ENCODE peak calls at places on chromosome 14, in four cellular contexts. X is suprapubic skin, N is omental fat pad, B is GM06990. I is an unnamed sample.

GRCh38 chr14:75373133-75373532 is 54.7 kb upstream of the JDP2 start:
- DNase-seq in X (no peak), N (no peak), B (no peak), I (no peak)

GRCh38 chr14:45891417-45892080 is 638.5 kb upstream of the MIS18BP1 start:
- DNase-seq in B (no peak), X (no peak), N (no peak), I (no peak)

GRCh38 chr14:103676881-103677675 is 38.2 kb downstream of the XRCC3 start:
- DNase-seq in X (peak; percentile 34), B (no peak), N (no peak), I (no peak)

GRCh38 chr14:65958664-65959562 is 527.3 kb upstream of the CCDC196 start:
- DNase-seq in X (no peak), N (no peak), B (peak; percentile 13), I (no peak)

GRCh38 chr14:67311868-67312267 is 47.7 kb downstream of the ATP6V1D start:
- DNase-seq in X (no peak), B (no peak), N (no peak), I (no peak)

GRCh38 chr14:38505221-38506095 is 249.6 kb upstream of the CLEC14A start:
- DNase-seq in X (no peak), N (no peak), B (no peak), I (no peak)

GRCh38 chr14:61452452-61452851 is 131.1 kb downstream of the PRKCH start:
- DNase-seq in N (no peak), X (no peak), B (no peak), I (no peak)

GRCh38 chr14:51157012-51157411 is 62.1 kb upstream of the TRIM9 start:
- DNase-seq in N (no peak), X (no peak), B (no peak), I (no peak)

GRCh38 chr14:66624319-66624937 is 116.5 kb downstream of the GPHN start:
- DNase-seq in B (no peak), N (no peak), X (no peak), I (peak; percentile 25)

GRCh38 chr14:94404561-94404960 is 16.2 kb upstream of the SERPINA1 start:
- DNase-seq in X (no peak), N (no peak), B (no peak), I (no peak)

GRCh38 chr14:22570132-22570949 is 18.7 kb downstream of the DAD1 start:
- DNase-seq in X (peak; percentile 83), B (peak; percentile 76), N (peak; percentile 75), I (no peak)

GRCh38 chr14:51002406-51002984 is 58.2 kb upstream of the PYGL start:
- DNase-seq in X (no peak), B (no peak), N (no peak), I (no peak)

GRCh38 chr14:101252443-101253214 is 308.7 kb upstream of the DIO3 start:
- DNase-seq in X (no peak), N (no peak), B (no peak), I (no peak)

GRCh38 chr14:81033841-81034240 is 78.4 kb downstream of the TSHR start:
- DNase-seq in B (no peak), N (no peak), X (no peak), I (no peak)

GRCh38 chr14:31527546-31527945 is 33.7 kb upstream of the NUBPL start:
- DNase-seq in B (no peak), X (no peak), N (no peak), I (no peak)

GRCh38 chr14:38129705-38130104 is 78.0 kb upstream of the SSTR1 start:
- DNase-seq in X (no peak), B (no peak), N (no peak), I (no peak)

GRCh38 chr14:68603682-68604360 is 189.0 kb downstream of the ZFP36L1 start:
- DNase-seq in N (no peak), X (peak; percentile 56), B (no peak), I (no peak)

GRCh38 chr14:97277711-97278110 is 480.5 kb downstream of the VRK1 start:
- DNase-seq in N (no peak), B (no peak), X (no peak), I (no peak)

GRCh38 chr14:77859934-77860570 is 60.1 kb downstream of the ADCK1 start:
- DNase-seq in X (no peak), B (no peak), N (peak; percentile 37), I (no peak)

GRCh38 chr14:78997811-78998210 is 827.6 kb downstream of the NRXN3 start:
- DNase-seq in B (no peak), X (no peak), N (no peak), I (no peak)

GRCh38 chr14:94355191-94355794 is 32.2 kb upstream of the SERPINA6 start:
- DNase-seq in N (no peak), X (no peak), B (peak; percentile 20), I (no peak)

GRCh38 chr14:38611928-38612327 is 356.0 kb upstream of the CLEC14A start:
- DNase-seq in X (no peak), B (no peak), N (no peak), I (no peak)

GRCh38 chr14:38056270-38056669 is 151.4 kb upstream of the SSTR1 start:
- DNase-seq in B (no peak), N (no peak), X (no peak), I (no peak)

GRCh38 chr14:69044965-69045555 is 66.0 kb upstream of the ACTN1 start:
- DNase-seq in B (no peak), X (no peak), N (no peak), I (no peak)

GRCh38 chr14:88181072-88181471 is 142.0 kb downstream of the KCNK10 start:
- DNase-seq in X (no peak), N (no peak), B (no peak), I (no peak)

GRCh38 chr14:54566410-54567223 is at the start of gene SAMD4A:
- DNase-seq in N (peak; percentile 34), X (peak; percentile 80), B (peak; percentile 78), I (no peak)

GRCh38 chr14:70585221-70585620 is 15.2 kb downstream of the MED6 start:
- DNase-seq in N (no peak), B (no peak), X (no peak), I (no peak)

GRCh38 chr14:20469890-20470858 is 968 bp downstream of the PNP start:
- DNase-seq in X (peak; percentile 73), B (peak; percentile 55), N (peak; percentile 28), I (no peak)

GRCh38 chr14:22551597-22551982 is 37.4 kb downstream of the DAD1 start:
- DNase-seq in B (no peak), N (no peak), X (no peak), I (no peak)

GRCh38 chr14:51507556-51508511 is 143.9 kb upstream of the FRMD6 start:
- DNase-seq in B (no peak), N (no peak), X (no peak), I (no peak)

GRCh38 chr14:36942522-36943245 is 229.7 kb downstream of the SLC25A21 start:
- DNase-seq in N (no peak), X (no peak), B (no peak), I (no peak)
- TF ChIP-seq CTCF in N (no peak), X (no peak), B (no peak), I (no peak)

GRCh38 chr14:56247495-56248087 is 129.4 kb downstream of the PELI2 start:
- DNase-seq in X (no peak), N (no peak), B (no peak), I (no peak)
- TF ChIP-seq CTCF in X (no peak), N (no peak), B (peak; percentile 31), I (peak; percentile 36)

GRCh38 chr14:102545461-102546265 is 36.1 kb upstream of the ANKRD9 start:
- DNase-seq in B (no peak), N (no peak), X (no peak), I (no peak)
- TF ChIP-seq CTCF in B (no peak), N (no peak), X (no peak), I (no peak)

DNA sequence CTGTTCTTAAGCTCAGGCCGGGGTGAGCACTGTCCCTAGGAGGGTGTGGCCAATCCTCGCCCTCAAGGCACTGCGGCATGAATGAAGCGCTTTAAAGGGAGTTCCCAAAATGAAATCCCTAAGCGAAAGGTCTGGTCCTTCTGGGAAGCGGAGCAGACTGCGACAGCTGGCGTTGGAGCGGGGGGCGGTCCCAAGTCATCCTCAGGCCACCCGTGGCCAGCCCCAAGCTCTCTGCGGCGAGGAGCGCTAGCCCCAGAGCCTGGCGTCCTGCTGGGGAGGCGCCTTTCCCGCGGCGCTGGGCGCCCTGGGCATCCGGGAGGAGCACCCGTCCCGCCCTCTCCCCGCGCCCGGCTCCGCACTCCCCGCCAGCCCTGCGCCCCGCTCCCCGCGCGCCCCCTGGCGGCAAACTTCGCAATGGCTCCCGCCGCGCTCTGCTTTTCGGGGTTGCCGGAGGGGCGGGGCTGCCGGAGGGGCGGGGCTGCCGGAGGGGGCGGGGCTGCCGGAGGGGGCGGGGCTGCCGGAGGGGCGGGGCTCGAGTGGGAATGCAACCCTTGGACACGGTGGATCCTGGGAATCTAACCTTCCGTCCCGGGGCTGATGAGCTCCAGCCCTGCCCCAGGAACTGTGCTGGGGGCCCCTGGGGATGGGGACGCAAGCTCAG is 25.4 kb downstream of the ZBTB42 start:
- DNase-seq in X (peak; percentile 91), N (peak; percentile 90), B (peak; percentile 80), I (peak; percentile 93)
- TF ChIP-seq CTCF in X (peak; percentile 50), N (peak; percentile 81), B (peak; percentile 32), I (peak; percentile 51)

GRCh38 chr14:106606936-106607335 is 1080.6 kb downstream of the TMEM121 start:
- DNase-seq in X (no peak), N (no peak), B (no peak), I (no peak)

GRCh38 chr14:106610691-106611090 is 1084.3 kb downstream of the TMEM121 start:
- DNase-seq in X (no peak), N (no peak), B (no peak), I (no peak)

DNA sequence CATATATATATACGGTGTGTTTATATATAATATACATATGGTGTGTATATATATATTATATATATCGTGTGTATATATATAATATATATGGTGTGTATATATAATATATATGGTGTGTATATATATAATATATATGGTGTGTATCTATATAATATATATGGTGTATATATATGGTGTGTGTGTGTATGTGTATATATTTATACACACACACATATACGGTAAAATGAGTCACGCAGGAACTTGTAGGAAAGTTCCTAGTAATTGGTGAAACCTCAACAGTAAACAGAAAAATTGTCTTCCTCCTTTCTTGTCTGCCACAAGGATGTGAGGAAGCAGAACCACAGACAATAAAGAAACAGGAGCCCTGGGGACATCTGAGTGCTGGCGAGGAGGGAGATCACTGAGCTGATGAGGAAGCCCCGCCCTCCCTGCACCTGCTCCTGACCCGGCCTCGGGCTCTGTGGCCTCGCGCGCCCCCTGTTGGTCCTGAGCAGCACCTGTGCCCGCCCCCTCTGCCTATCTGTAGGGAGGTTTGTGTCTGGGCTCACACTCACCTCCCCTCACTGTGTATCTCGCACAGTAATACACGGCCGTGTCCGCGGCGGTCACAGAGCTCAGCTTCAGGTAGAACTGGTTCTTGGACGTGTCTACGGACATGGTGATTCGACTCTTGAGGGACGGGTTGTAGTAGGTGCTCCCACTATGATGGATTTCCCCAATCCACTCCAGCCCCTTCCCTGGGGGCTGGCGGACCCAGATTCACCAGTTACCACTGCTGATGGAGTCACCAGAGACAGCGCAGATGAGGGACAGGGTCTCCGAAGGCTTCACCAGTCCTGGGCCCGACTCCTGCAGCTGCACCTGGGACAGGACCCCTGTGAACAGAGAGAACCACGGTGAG is 1079.4 kb downstream of the TMEM121 start:
- DNase-seq in X (no peak), B (peak; percentile 80), N (no peak), I (no peak)
- TF ChIP-seq CTCF in X (no peak), B (peak; percentile 81), N (no peak), I (no peak)

I was measured in D721Med.